ENCODE peak calls at places on chromosome 21, in four cellular contexts. O is NCI-H1694; V is stimulated activated CD8-positive, alpha-beta memory T cell treated with anti-CD3 and anti-CD28 coated beads, Interleukin-12 subunit alpha, Interleukin-12 subunit beta, amount 100 ng/mL, for 1 hour; L is GM13977. Y is an unnamed sample.

GRCh38 chr21:33685613-33686197 is 43.4 kb downstream of the ITSN1 start:
- DNase-seq in O (no peak), V (no peak), L (no peak), Y (no peak)

GRCh38 chr21:19547951-19548635 is 1144.5 kb upstream of the TMPRSS15 start:
- DNase-seq in O (no peak), V (no peak), L (no peak), Y (no peak)

GRCh38 chr21:33661146-33661545 is 18.8 kb downstream of the ITSN1 start:
- DNase-seq in O (no peak), V (no peak), L (no peak), Y (no peak)

GRCh38 chr21:29343517-29343916 is 44.8 kb downstream of the BACH1 start:
- DNase-seq in O (no peak), V (no peak), L (no peak), Y (no peak)

GRCh38 chr21:34932233-34932632 is 116.9 kb downstream of the RUNX1 start:
- DNase-seq in O (no peak), V (no peak), L (no peak), Y (no peak)

GRCh38 chr21:42746593-42747266 is 93.3 kb downstream of the PDE9A start:
- DNase-seq in O (no peak), V (peak), L (no peak), Y (no peak)

GRCh38 chr21:31755027-31755426 is 23.1 kb upstream of the SCAF4 start:
- DNase-seq in O (no peak), V (no peak), L (no peak), Y (no peak)

GRCh38 chr21:35395728-35396127 is 346.6 kb upstream of the RUNX1 start:
- DNase-seq in O (no peak), V (no peak), L (no peak), Y (no peak)

GRCh38 chr21:42669069-42669468 is 15.6 kb downstream of the PDE9A start:
- DNase-seq in O (peak), V (no peak), L (no peak), Y (no peak)

GRCh38 chr21:15935530-15935929 is 205.7 kb downstream of the USP25 start:
- DNase-seq in O (no peak), V (no peak), L (no peak), Y (no peak)

GRCh38 chr21:33754493-33754892 is 112.2 kb downstream of the ITSN1 start:
- DNase-seq in O (no peak), V (no peak), L (no peak), Y (no peak)

GRCh38 chr21:45542242-45542666 is at the start of gene SLC19A1:
- DNase-seq in O (no peak), V (peak), L (peak), Y (peak)

GRCh38 chr21:27649323-27649722 is 682.4 kb upstream of the ADAMTS5 start:
- DNase-seq in O (no peak), V (no peak), L (no peak), Y (no peak)

GRCh38 chr21:16423921-16424320 is 694.1 kb downstream of the USP25 start:
- DNase-seq in O (no peak), V (no peak), L (no peak), Y (no peak)

GRCh38 chr21:16363563-16363962 is 633.8 kb downstream of the USP25 start:
- DNase-seq in O (no peak), V (no peak), L (no peak), Y (no peak)

GRCh38 chr21:37793660-37794059 is 122.6 kb downstream of the KCNJ6 start:
- DNase-seq in O (no peak), V (no peak), L (no peak), Y (no peak)

GRCh38 chr21:45267390-45267760 is 20.3 kb downstream of the POFUT2 start:
- DNase-seq in O (no peak), V (no peak), L (no peak), Y (no peak)

GRCh38 chr21:27291006-27291405 is 324.1 kb upstream of the ADAMTS5 start:
- DNase-seq in O (no peak), V (no peak), L (no peak), Y (no peak)

GRCh38 chr21:45522381-45522780 is 19.9 kb downstream of the SLC19A1 start:
- DNase-seq in O (no peak), V (no peak), L (no peak), Y (no peak)

GRCh38 chr21:38234395-38235142 is 22.2 kb upstream of the KCNJ15 start:
- DNase-seq in O (no peak), V (no peak), L (no peak), Y (no peak)

GRCh38 chr21:15063081-15063820 is 1.5 kb downstream of the NRIP1 start:
- DNase-seq in O (no peak), V (no peak), L (peak), Y (no peak)

GRCh38 chr21:22764222-22764621 is 1766.0 kb downstream of the NCAM2 start:
- DNase-seq in O (no peak), V (no peak), L (no peak), Y (no peak)

GRCh38 chr21:31855180-31855579 is 17.6 kb upstream of the HUNK start:
- DNase-seq in O (no peak), V (no peak), L (no peak), Y (no peak)

GRCh38 chr21:46392921-46393320 is 65.8 kb upstream of the DIP2A start:
- DNase-seq in O (peak), V (no peak), L (no peak), Y (no peak)

GRCh38 chr21:35779690-35780570 is 280.4 kb downstream of the SETD4 start:
- DNase-seq in O (no peak), V (no peak), L (no peak), Y (no peak)

GRCh38 chr21:41321908-41322495 is 5.4 kb downstream of the FAM3B start:
- DNase-seq in O (no peak), V (no peak), L (no peak), Y (no peak)

GRCh38 chr21:29689753-29690152 is 250.0 kb downstream of the GRIK1 start:
- DNase-seq in O (no peak), V (no peak), L (no peak), Y (no peak)

GRCh38 chr21:17797967-17798366 is 21.2 kb downstream of the C21orf91 start:
- DNase-seq in O (no peak), V (no peak), L (no peak), Y (no peak)

GRCh38 chr21:44347911-44348451 is 5.4 kb upstream of the TRPM2 start:
- DNase-seq in O (no peak), V (no peak), L (no peak), Y (no peak)

GRCh38 chr21:29232601-29233541 is 65.9 kb upstream of the BACH1 start:
- DNase-seq in O (no peak), V (no peak), L (no peak), Y (no peak)

GRCh38 chr21:42829954-42830353 is 49.4 kb downstream of the WDR4 start:
- DNase-seq in O (no peak), V (no peak), L (no peak), Y (no peak)

GRCh38 chr21:35400233-35400939 is 351.3 kb upstream of the RUNX1 start:
- DNase-seq in O (peak), V (peak), L (peak), Y (no peak)

GRCh38 chr21:19197950-19198349 is 794.4 kb upstream of the TMPRSS15 start:
- DNase-seq in O (no peak), V (no peak), L (no peak), Y (no peak)

GRCh38 chr21:42118121-42118795 is 47.1 kb downstream of the UMODL1 start:
- DNase-seq in O (no peak), V (no peak), L (no peak), Y (no peak)

GRCh38 chr21:45874716-45875415 is 106.7 kb upstream of the COL6A1 start:
- DNase-seq in O (no peak), V (no peak), L (no peak), Y (no peak)